ENCODE peak calls at places on chromosomes 12 and 14, in ten cellular contexts. One of them, this sample, is unnamed. For H3K4me1, the result is how much of the 10 kb centered on the place peaks cover.

GRCh38 chr12:41436076-41436475 is 248.0 kb downstream of the PDZRN4 start:
- DNase-seq in pancreas: no peak
- DNase-seq in uterus: no peak
- DNase-seq in Caco-2: no peak
- DNase-seq in OCI-LY7: no peak
- DNase-seq in right cardiac atrium: no peak
- DNase-seq in HAP-1: no peak
- DNase-seq in colonic mucosa: no peak
- DNase-seq in GM23338: no peak
- DNase-seq in psoas muscle: no peak
- DNase-seq in this sample: no peak

GRCh38 chr12:67621112-67621511 is 27.4 kb upstream of the DYRK2 start:
- DNase-seq in GM23338: no peak
- DNase-seq in OCI-LY7: no peak
- DNase-seq in Caco-2: no peak
- DNase-seq in right cardiac atrium: no peak
- DNase-seq in colonic mucosa: no peak
- DNase-seq in psoas muscle: no peak
- DNase-seq in HAP-1: no peak
- DNase-seq in uterus: no peak
- DNase-seq in pancreas: no peak
- DNase-seq in this sample: no peak

GRCh38 chr12:101940400-101940950 is 63.1 kb downstream of the DRAM1 start:
- DNase-seq in OCI-LY7: no peak
- DNase-seq in pancreas: no peak
- DNase-seq in GM23338: no peak
- DNase-seq in psoas muscle: no peak
- DNase-seq in HAP-1: peak
- DNase-seq in uterus: no peak
- DNase-seq in colonic mucosa: no peak
- DNase-seq in right cardiac atrium: no peak
- DNase-seq in Caco-2: no peak
- DNase-seq in this sample: no peak

GRCh38 chr12:67681145-67681778 is 32.7 kb downstream of the DYRK2 start:
- DNase-seq in colonic mucosa: no peak
- DNase-seq in uterus: peak
- DNase-seq in OCI-LY7: no peak
- DNase-seq in GM23338: no peak
- DNase-seq in right cardiac atrium: no peak
- DNase-seq in HAP-1: no peak
- DNase-seq in psoas muscle: no peak
- DNase-seq in pancreas: no peak
- DNase-seq in Caco-2: no peak
- DNase-seq in this sample: no peak

GRCh38 chr14:51453869-51454268 is 197.8 kb upstream of the FRMD6 start:
- DNase-seq in Caco-2: no peak
- DNase-seq in right cardiac atrium: no peak
- DNase-seq in pancreas: no peak
- DNase-seq in uterus: no peak
- DNase-seq in colonic mucosa: no peak
- DNase-seq in HAP-1: no peak
- DNase-seq in OCI-LY7: no peak
- DNase-seq in psoas muscle: no peak
- DNase-seq in GM23338: no peak
- DNase-seq in this sample: no peak

GRCh38 chr12:131920902-131921840 is 7.9 kb upstream of the PUS1 start:
- DNase-seq in colonic mucosa: no peak
- DNase-seq in pancreas: no peak
- DNase-seq in GM23338: no peak
- DNase-seq in psoas muscle: peak
- DNase-seq in HAP-1: no peak
- DNase-seq in uterus: no peak
- DNase-seq in Caco-2: no peak
- DNase-seq in right cardiac atrium: no peak
- DNase-seq in OCI-LY7: no peak
- DNase-seq in this sample: no peak

GRCh38 chr12:54879579-54879978 is 25.3 kb downstream of the MUCL1 start:
- DNase-seq in HAP-1: no peak
- DNase-seq in Caco-2: no peak
- DNase-seq in pancreas: no peak
- DNase-seq in right cardiac atrium: no peak
- DNase-seq in uterus: no peak
- DNase-seq in psoas muscle: no peak
- DNase-seq in OCI-LY7: no peak
- DNase-seq in colonic mucosa: no peak
- DNase-seq in GM23338: no peak
- DNase-seq in this sample: no peak

GRCh38 chr12:8493084-8493483 is 20.2 kb upstream of the CLEC4D start:
- DNase-seq in right cardiac atrium: no peak
- DNase-seq in psoas muscle: no peak
- DNase-seq in uterus: no peak
- DNase-seq in OCI-LY7: peak
- DNase-seq in colonic mucosa: no peak
- DNase-seq in pancreas: no peak
- DNase-seq in Caco-2: no peak
- DNase-seq in HAP-1: no peak
- DNase-seq in GM23338: no peak
- DNase-seq in this sample: no peak

GRCh38 chr12:90360300-90360699 is 594.7 kb downstream of the CCER1 start:
- DNase-seq in right cardiac atrium: no peak
- DNase-seq in Caco-2: no peak
- DNase-seq in uterus: no peak
- DNase-seq in HAP-1: no peak
- DNase-seq in colonic mucosa: no peak
- DNase-seq in GM23338: no peak
- DNase-seq in pancreas: no peak
- DNase-seq in OCI-LY7: no peak
- DNase-seq in psoas muscle: no peak
- DNase-seq in this sample: no peak

GRCh38 chr14:60602312-60602711 is 47.0 kb downstream of the SIX1 start:
- DNase-seq in GM23338: no peak
- DNase-seq in OCI-LY7: no peak
- DNase-seq in psoas muscle: no peak
- DNase-seq in HAP-1: no peak
- DNase-seq in uterus: no peak
- DNase-seq in right cardiac atrium: no peak
- DNase-seq in colonic mucosa: no peak
- DNase-seq in pancreas: no peak
- DNase-seq in Caco-2: no peak
- DNase-seq in this sample: no peak

GRCh38 chr14:100738269-100738691 is 11.6 kb downstream of the DLK1 start:
- DNase-seq in psoas muscle: no peak
- DNase-seq in right cardiac atrium: no peak
- DNase-seq in OCI-LY7: no peak
- DNase-seq in pancreas: no peak
- DNase-seq in colonic mucosa: no peak
- DNase-seq in Caco-2: peak
- DNase-seq in HAP-1: no peak
- DNase-seq in uterus: peak
- DNase-seq in GM23338: no peak
- DNase-seq in this sample: no peak

GRCh38 chr12:101929365-101930041 is 52.1 kb downstream of the DRAM1 start:
- DNase-seq in HAP-1: no peak
- DNase-seq in Caco-2: no peak
- DNase-seq in right cardiac atrium: no peak
- DNase-seq in uterus: no peak
- DNase-seq in pancreas: no peak
- DNase-seq in psoas muscle: no peak
- DNase-seq in GM23338: no peak
- DNase-seq in OCI-LY7: no peak
- DNase-seq in colonic mucosa: no peak
- DNase-seq in this sample: no peak

GRCh38 chr12:112844814-112845565 is 53.4 kb downstream of the RPH3A start:
- DNase-seq in psoas muscle: no peak
- DNase-seq in uterus: no peak
- DNase-seq in Caco-2: no peak
- DNase-seq in right cardiac atrium: no peak
- DNase-seq in OCI-LY7: no peak
- DNase-seq in GM23338: no peak
- DNase-seq in HAP-1: no peak
- DNase-seq in pancreas: no peak
- DNase-seq in colonic mucosa: no peak
- DNase-seq in this sample: no peak

GRCh38 chr12:64461634-64462414 is 9.9 kb downstream of the TBK1 start:
- DNase-seq in psoas muscle: no peak
- DNase-seq in OCI-LY7: no peak
- DNase-seq in right cardiac atrium: no peak
- DNase-seq in uterus: no peak
- DNase-seq in HAP-1: peak
- DNase-seq in colonic mucosa: no peak
- DNase-seq in Caco-2: no peak
- DNase-seq in GM23338: no peak
- DNase-seq in pancreas: no peak
- DNase-seq in this sample: no peak

GRCh38 chr12:46547421-46548340 is 175.1 kb upstream of the SLC38A2 start:
- DNase-seq in uterus: no peak
- DNase-seq in pancreas: no peak
- DNase-seq in Caco-2: no peak
- DNase-seq in GM23338: no peak
- DNase-seq in right cardiac atrium: no peak
- DNase-seq in OCI-LY7: no peak
- DNase-seq in colonic mucosa: no peak
- DNase-seq in HAP-1: no peak
- DNase-seq in psoas muscle: no peak
- DNase-seq in this sample: no peak

GRCh38 chr12:46549527-46550265 is 177.1 kb upstream of the SLC38A2 start:
- DNase-seq in psoas muscle: no peak
- DNase-seq in right cardiac atrium: no peak
- DNase-seq in Caco-2: no peak
- DNase-seq in pancreas: no peak
- DNase-seq in OCI-LY7: no peak
- DNase-seq in uterus: no peak
- DNase-seq in HAP-1: no peak
- DNase-seq in colonic mucosa: no peak
- DNase-seq in GM23338: no peak
- DNase-seq in this sample: no peak

GRCh38 chr12:46550266-46550879 is 177.8 kb upstream of the SLC38A2 start:
- DNase-seq in GM23338: no peak
- DNase-seq in pancreas: no peak
- DNase-seq in HAP-1: no peak
- DNase-seq in colonic mucosa: no peak
- DNase-seq in Caco-2: no peak
- DNase-seq in uterus: no peak
- DNase-seq in psoas muscle: no peak
- DNase-seq in OCI-LY7: no peak
- DNase-seq in right cardiac atrium: no peak
- DNase-seq in this sample: no peak

DNA sequence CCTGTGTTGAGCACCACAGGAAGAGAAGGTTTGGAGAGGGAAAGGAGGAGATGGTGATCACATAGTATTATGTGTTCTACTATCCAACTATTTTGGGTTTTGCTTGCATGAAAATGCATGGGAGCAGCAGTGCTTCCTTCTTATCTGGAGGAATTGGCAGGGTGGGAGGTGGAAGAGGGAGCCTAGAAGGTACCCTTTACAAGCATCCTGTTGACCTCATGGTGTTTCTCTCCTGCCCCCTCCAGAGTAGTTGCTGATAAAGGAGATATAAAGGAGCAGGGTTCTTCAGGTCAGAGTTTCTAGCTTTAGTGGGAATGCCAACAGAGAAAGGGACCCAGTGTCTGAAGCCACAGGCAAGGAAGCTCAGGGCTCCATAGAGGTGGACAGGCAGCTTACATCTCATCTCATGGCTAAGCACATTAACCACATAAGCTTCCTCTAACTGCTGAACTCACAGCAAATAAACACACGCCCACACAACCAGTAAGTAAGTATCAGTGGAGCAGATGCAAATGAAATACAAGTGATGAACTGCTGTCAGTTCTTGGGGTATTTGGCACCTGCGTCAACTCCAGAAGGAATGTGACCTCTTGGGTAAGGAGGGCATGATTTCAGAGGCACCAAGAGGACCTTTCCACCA is 174.2 kb upstream of the SLC38A2 start:
- DNase-seq in OCI-LY7: no peak
- DNase-seq in uterus: no peak
- DNase-seq in psoas muscle: no peak
- DNase-seq in colonic mucosa: no peak
- DNase-seq in Caco-2: no peak
- DNase-seq in pancreas: no peak
- DNase-seq in HAP-1: no peak
- DNase-seq in right cardiac atrium: no peak
- DNase-seq in GM23338: no peak
- DNase-seq in this sample: no peak
- H3K4me3 ChIP-seq in OCI-LY7: no peak
- H3K4me3 ChIP-seq in uterus: no peak
- H3K4me3 ChIP-seq in psoas muscle: no peak
- H3K4me3 ChIP-seq in colonic mucosa: no peak
- H3K4me3 ChIP-seq in Caco-2: no peak
- H3K4me3 ChIP-seq in pancreas: no peak
- H3K4me3 ChIP-seq in HAP-1: no peak
- H3K4me3 ChIP-seq in right cardiac atrium: no peak
- H3K4me3 ChIP-seq in GM23338: no peak
- H3K4me3 ChIP-seq in this sample: no peak

GRCh38 chr14:101980700-101981099 is 16.3 kb downstream of the DYNC1H1 start:
- DNase-seq in HAP-1: no peak
- DNase-seq in pancreas: no peak
- DNase-seq in right cardiac atrium: no peak
- DNase-seq in OCI-LY7: peak
- DNase-seq in Caco-2: no peak
- DNase-seq in colonic mucosa: no peak
- DNase-seq in uterus: peak
- DNase-seq in GM23338: no peak
- DNase-seq in psoas muscle: peak
- DNase-seq in this sample: no peak
- H3K4me1 ChIP-seq in HAP-1: under half
- H3K4me1 ChIP-seq in pancreas: under half
- H3K4me1 ChIP-seq in right cardiac atrium: under half
- H3K4me1 ChIP-seq in OCI-LY7: under half
- H3K4me1 ChIP-seq in Caco-2: under half
- H3K4me1 ChIP-seq in colonic mucosa: under half
- H3K4me1 ChIP-seq in uterus: under half
- H3K4me1 ChIP-seq in GM23338: under half
- H3K4me1 ChIP-seq in psoas muscle: under half
- H3K4me1 ChIP-seq in this sample: under half

GRCh38 chr14:99274346-99275221 is 2.6 kb upstream of the BCL11B start:
- DNase-seq in HAP-1: peak
- DNase-seq in uterus: peak
- DNase-seq in right cardiac atrium: peak
- DNase-seq in colonic mucosa: peak
- DNase-seq in psoas muscle: peak
- DNase-seq in Caco-2: peak
- DNase-seq in GM23338: peak
- DNase-seq in pancreas: peak
- DNase-seq in OCI-LY7: no peak
- DNase-seq in this sample: peak
- H3K4me3 ChIP-seq in HAP-1: peak
- H3K4me3 ChIP-seq in uterus: peak
- H3K4me3 ChIP-seq in right cardiac atrium: peak
- H3K4me3 ChIP-seq in colonic mucosa: peak
- H3K4me3 ChIP-seq in psoas muscle: peak
- H3K4me3 ChIP-seq in Caco-2: peak
- H3K4me3 ChIP-seq in GM23338: peak
- H3K4me3 ChIP-seq in pancreas: peak
- H3K4me3 ChIP-seq in OCI-LY7: no peak
- H3K4me3 ChIP-seq in this sample: no peak

DNA sequence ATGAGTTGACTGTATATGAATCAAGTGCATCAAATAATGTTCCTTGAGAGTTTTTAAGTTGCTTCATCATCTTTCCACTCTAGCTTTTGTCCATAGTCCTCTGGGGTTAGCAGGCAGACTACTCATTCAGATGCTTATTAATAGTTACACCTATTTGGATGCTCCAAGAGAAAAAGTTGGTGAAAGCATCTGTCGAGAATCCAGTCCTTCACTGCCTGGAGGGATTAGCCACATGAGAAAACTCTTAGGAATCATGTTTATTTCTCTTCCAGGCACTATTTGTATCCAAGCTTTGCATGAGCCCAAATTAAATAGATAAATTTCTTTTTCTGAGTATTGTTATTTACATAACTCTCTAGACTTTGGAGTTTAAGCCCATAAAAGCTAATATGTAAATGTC is 70.2 kb downstream of the DACT1 start:
- DNase-seq in GM23338: no peak
- DNase-seq in OCI-LY7: no peak
- DNase-seq in psoas muscle: no peak
- DNase-seq in pancreas: no peak
- DNase-seq in Caco-2: no peak
- DNase-seq in uterus: no peak
- DNase-seq in HAP-1: no peak
- DNase-seq in colonic mucosa: no peak
- DNase-seq in right cardiac atrium: no peak
- DNase-seq in this sample: no peak
- H3K4me1 ChIP-seq in GM23338: under half
- H3K4me1 ChIP-seq in OCI-LY7: under half
- H3K4me1 ChIP-seq in psoas muscle: under half
- H3K4me1 ChIP-seq in pancreas: under half
- H3K4me1 ChIP-seq in Caco-2: under half
- H3K4me1 ChIP-seq in uterus: under half
- H3K4me1 ChIP-seq in HAP-1: under half
- H3K4me1 ChIP-seq in colonic mucosa: under half
- H3K4me1 ChIP-seq in right cardiac atrium: under half
- H3K4me1 ChIP-seq in this sample: under half